ENCODE peak calls at places on chromosomes 2 and 18, in seven cellular contexts. N, I, S, Q, A, P and D are unnamed samples.
A peak's percentile ranks its signal among the peaks of the same experiment; 100 is the strongest.

GRCh38 chr18:65608471-65608870 is 142.3 kb upstream of the CDH7 start:
- DNase-seq in A (no peak), I (no peak), N (no peak), Q (no peak), P (no peak), S (no peak), D (no peak)

GRCh38 chr2:64393611-64394010 is 60.4 kb upstream of the LGALSL start:
- DNase-seq in Q (no peak), P (no peak), N (no peak), A (no peak), I (no peak), S (no peak), D (no peak)

GRCh38 chr18:49869354-49869753 is 56.0 kb upstream of the ACAA2 start:
- DNase-seq in N (no peak), A (no peak), P (no peak), S (no peak), I (no peak), Q (no peak), D (no peak)

GRCh38 chr2:149768320-149768799 is 180.8 kb upstream of the MMADHC start:
- DNase-seq in P (no peak), I (no peak), A (no peak), N (no peak), S (no peak), Q (no peak), D (no peak)

GRCh38 chr2:44392338-44392943 is 30.7 kb downstream of the CAMKMT start:
- DNase-seq in A (peak; percentile 50), N (peak; percentile 54), S (peak; percentile 57), I (no peak), Q (no peak), P (peak; percentile 18), D (no peak)

GRCh38 chr18:63676526-63676925 is 14.8 kb upstream of the SERPINB3 start:
- DNase-seq in Q (no peak), S (no peak), I (no peak), P (no peak), N (peak; percentile 49), A (peak; percentile 21), D (no peak)

GRCh38 chr2:46335404-46335965 is 38.3 kb downstream of the EPAS1 start:
- DNase-seq in A (peak; percentile 7), S (no peak), I (no peak), P (no peak), Q (peak; percentile 80), N (no peak), D (no peak)

GRCh38 chr18:46028536-46028891 is 43.5 kb downstream of the PSTPIP2 start:
- DNase-seq in I (no peak), A (no peak), N (no peak), S (no peak), P (no peak), Q (no peak), D (no peak)

GRCh38 chr18:7616661-7617060 is 49.5 kb downstream of the PTPRM start:
- DNase-seq in N (peak; percentile 53), A (no peak), I (no peak), S (no peak), P (peak; percentile 42), Q (no peak), D (no peak)

GRCh38 chr18:58362027-58362575 is 266.8 kb downstream of the ALPK2 start:
- DNase-seq in Q (no peak), I (peak; percentile 81), S (no peak), A (no peak), P (no peak), N (no peak), D (peak; percentile 79)

GRCh38 chr2:167005096-167005495 is 116.8 kb downstream of the XIRP2 start:
- DNase-seq in P (no peak), S (no peak), Q (no peak), N (no peak), I (no peak), A (no peak), D (no peak)

DNA sequence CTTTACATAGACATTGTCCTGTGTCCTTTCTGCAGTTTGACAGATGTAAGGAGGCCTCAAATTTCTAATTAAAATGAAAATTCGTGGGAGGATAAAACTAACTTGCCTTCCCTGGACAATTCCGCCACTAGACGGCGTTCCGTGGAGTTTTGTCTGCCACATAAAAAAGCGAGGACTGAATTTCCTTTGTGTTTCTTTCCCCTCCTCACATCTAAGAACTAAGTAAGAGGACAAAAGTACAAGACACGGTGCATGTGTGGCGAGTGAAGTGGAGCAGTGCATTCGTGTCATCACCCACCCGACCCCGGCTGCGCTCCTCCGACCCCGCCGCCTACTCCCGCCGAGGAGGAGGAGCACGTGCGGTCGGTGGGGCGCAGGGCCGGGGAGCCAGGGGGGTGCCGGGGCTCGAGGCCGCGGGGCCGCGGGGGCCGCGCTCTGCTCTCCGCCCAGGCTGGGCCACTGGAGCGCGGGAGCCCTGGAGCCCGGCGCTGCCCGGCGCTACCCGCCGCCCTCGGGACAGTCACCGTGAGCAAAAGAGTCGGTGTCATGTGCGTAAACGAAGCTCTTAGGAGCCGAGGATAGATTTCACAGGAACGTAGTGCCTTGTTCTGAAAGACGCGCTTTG is 10.8 kb downstream of the TBR1 start:
- DNase-seq in A (peak; percentile 38), Q (no peak), S (no peak), I (no peak), P (no peak), N (no peak), D (no peak)
- TF ChIP-seq CTCF in A (peak; percentile 41), Q (no peak), S (no peak), I (peak; percentile 79), P (no peak), N (peak; percentile 22), D (peak; percentile 19)

GRCh38 chr2:127195140-127196074 is 24.7 kb downstream of the CYP27C1 start:
- DNase-seq in Q (no peak), I (no peak), A (no peak), S (no peak), N (no peak), P (no peak), D (no peak)

GRCh38 chr2:127196549-127196948 is 23.6 kb downstream of the CYP27C1 start:
- DNase-seq in Q (no peak), I (no peak), N (no peak), S (no peak), A (no peak), P (no peak), D (no peak)

GRCh38 chr2:127199223-127199622 is 20.9 kb downstream of the CYP27C1 start:
- DNase-seq in P (no peak), N (no peak), A (no peak), Q (no peak), I (no peak), S (no peak), D (no peak)

GRCh38 chr2:127197475-127198385 is 22.4 kb downstream of the CYP27C1 start:
- DNase-seq in Q (no peak), P (no peak), S (peak; percentile 67), N (peak; percentile 75), A (peak; percentile 67), I (no peak), D (peak; percentile 65)

GRCh38 chr2:127196998-127197397 is 23.1 kb downstream of the CYP27C1 start:
- DNase-seq in S (no peak), A (no peak), N (no peak), P (no peak), Q (no peak), I (no peak), D (no peak)
- TF ChIP-seq CTCF in S (peak; percentile 61), A (peak; percentile 40), N (peak; percentile 61), P (no peak), Q (no peak), I (peak; percentile 15), D (peak; percentile 56)

GRCh38 chr2:15934291-15934945 is 5.9 kb upstream of the MYCN start:
- DNase-seq in N (no peak), S (no peak), P (no peak), Q (no peak), A (no peak), I (no peak), D (no peak)
- TF ChIP-seq CTCF in N (no peak), S (no peak), P (no peak), Q (no peak), A (no peak), I (no peak), D (no peak)

DNA sequence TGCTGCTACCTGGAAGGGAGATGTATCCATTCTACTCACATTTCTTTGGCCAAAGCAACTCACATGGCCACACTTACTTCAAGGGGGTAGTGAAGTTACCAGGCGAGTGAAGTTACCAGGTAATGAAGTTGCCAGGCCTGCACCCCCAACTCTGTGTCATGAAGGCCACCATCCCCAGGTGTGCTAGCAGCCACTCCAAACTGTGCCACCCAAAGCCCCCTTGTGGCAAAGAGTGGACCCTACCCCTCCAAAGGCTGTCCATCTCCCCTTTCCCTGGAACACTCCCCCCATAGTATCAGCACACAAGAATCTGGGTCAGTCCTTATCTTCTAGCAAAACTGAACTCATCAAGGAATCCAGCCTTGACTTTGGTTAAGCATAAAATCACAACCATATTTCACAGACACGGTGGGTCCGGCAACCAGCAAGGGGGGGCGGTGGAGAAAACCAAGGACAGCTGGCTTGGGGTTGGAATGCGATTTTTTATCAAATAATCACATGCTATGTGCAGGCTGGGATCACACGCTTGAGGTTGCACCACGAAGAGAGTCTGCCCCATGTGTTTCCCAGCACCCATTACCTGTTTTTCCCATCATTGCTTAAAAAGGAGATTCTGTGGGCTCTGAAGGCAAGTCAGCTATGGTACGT is 60.9 kb downstream of the ZFP36L2 start:
- DNase-seq in S (no peak), Q (no peak), P (no peak), A (peak; percentile 16), I (no peak), N (no peak), D (no peak)
- TF ChIP-seq CTCF in S (peak; percentile 48), Q (no peak), P (no peak), A (peak; percentile 41), I (peak; percentile 30), N (no peak), D (no peak)

GRCh38 chr2:17518212-17519154 is at the start of gene RAD51AP2:
- DNase-seq in I (peak; percentile 43), N (peak; percentile 90), S (no peak), P (peak; percentile 63), Q (peak; percentile 89), A (peak; percentile 80), D (no peak)
- TF ChIP-seq CTCF in I (no peak), N (no peak), S (no peak), P (no peak), Q (no peak), A (no peak), D (no peak)

GRCh38 chr2:39618236-39618635 is 47.5 kb upstream of the TMEM178A start:
- DNase-seq in P (no peak), I (no peak), A (no peak), N (no peak), S (no peak), Q (no peak), D (no peak)
- TF ChIP-seq CTCF in P (no peak), I (no peak), A (no peak), N (no peak), S (no peak), Q (no peak), D (no peak)

GRCh38 chr2:177029501-177029900 is 183.1 kb upstream of the HNRNPA3 start:
- DNase-seq in S (no peak), Q (no peak), I (no peak), N (no peak), P (no peak), A (no peak), D (no peak)
- TF ChIP-seq CTCF in S (no peak), Q (no peak), I (no peak), N (peak; percentile 15), P (no peak), A (no peak), D (no peak)